ENCODE peak calls at places on chromosome 1, in five cellular contexts. One of them, this sample, is unnamed.

GRCh38 chr1:26784023-26784871 is 3.5 kb upstream of the PIGV start:
- DNase-seq in WTC11: peak
- DNase-seq in Daoy: peak
- DNase-seq in left colon: peak
- DNase-seq in cardiac fibroblast: peak
- DNase-seq in this sample: no peak

GRCh38 chr1:114262314-114262960 is 108.8 kb upstream of the SYT6 start:
- DNase-seq in WTC11: no peak
- DNase-seq in Daoy: no peak
- DNase-seq in cardiac fibroblast: no peak
- DNase-seq in left colon: no peak
- DNase-seq in this sample: no peak

GRCh38 chr1:19010503-19010902 is 54.0 kb upstream of the IFFO2 start:
- DNase-seq in WTC11: no peak
- DNase-seq in left colon: no peak
- DNase-seq in Daoy: no peak
- DNase-seq in cardiac fibroblast: no peak
- DNase-seq in this sample: no peak

GRCh38 chr1:35461966-35462651 is 95.1 kb downstream of the KIAA0319L start:
- DNase-seq in Daoy: no peak
- DNase-seq in left colon: no peak
- DNase-seq in cardiac fibroblast: no peak
- DNase-seq in WTC11: no peak
- DNase-seq in this sample: no peak

GRCh38 chr1:101945884-101946283 is 50.8 kb downstream of the OLFM3 start:
- DNase-seq in cardiac fibroblast: no peak
- DNase-seq in WTC11: no peak
- DNase-seq in Daoy: no peak
- DNase-seq in left colon: no peak
- DNase-seq in this sample: no peak

GRCh38 chr1:204288061-204288588 is 71.6 kb downstream of the PLEKHA6 start:
- DNase-seq in WTC11: peak
- DNase-seq in Daoy: peak
- DNase-seq in left colon: peak
- DNase-seq in cardiac fibroblast: peak
- DNase-seq in this sample: no peak

GRCh38 chr1:45327644-45328515 is 1.2 kb downstream of the HPDL start:
- DNase-seq in left colon: no peak
- DNase-seq in WTC11: no peak
- DNase-seq in cardiac fibroblast: no peak
- DNase-seq in Daoy: no peak
- DNase-seq in this sample: no peak

GRCh38 chr1:203754455-203754864 is 10.5 kb upstream of the LAX1 start:
- DNase-seq in left colon: no peak
- DNase-seq in cardiac fibroblast: no peak
- DNase-seq in Daoy: no peak
- DNase-seq in WTC11: no peak
- DNase-seq in this sample: no peak

GRCh38 chr1:83929184-83929583 is 69.7 kb downstream of the TTLL7 start:
- DNase-seq in Daoy: no peak
- DNase-seq in WTC11: no peak
- DNase-seq in cardiac fibroblast: peak
- DNase-seq in left colon: no peak
- DNase-seq in this sample: peak

GRCh38 chr1:118963456-118964430 is 24.4 kb downstream of the TBX15 start:
- DNase-seq in left colon: no peak
- DNase-seq in cardiac fibroblast: peak
- DNase-seq in Daoy: peak
- DNase-seq in WTC11: no peak
- DNase-seq in this sample: peak

GRCh38 chr1:221939598-221939997 is 197.7 kb upstream of the DUSP10 start:
- DNase-seq in Daoy: no peak
- DNase-seq in cardiac fibroblast: no peak
- DNase-seq in left colon: peak
- DNase-seq in WTC11: no peak
- DNase-seq in this sample: no peak

GRCh38 chr1:9111957-9112356 is 16.9 kb downstream of the GPR157 start:
- DNase-seq in WTC11: no peak
- DNase-seq in left colon: no peak
- DNase-seq in Daoy: no peak
- DNase-seq in cardiac fibroblast: no peak
- DNase-seq in this sample: no peak

GRCh38 chr1:203650012-203650836 is 23.6 kb downstream of the ATP2B4 start:
- DNase-seq in left colon: peak
- DNase-seq in WTC11: peak
- DNase-seq in cardiac fibroblast: no peak
- DNase-seq in Daoy: peak
- DNase-seq in this sample: peak

GRCh38 chr1:75765697-75766355 is 20.2 kb upstream of the RABGGTB start:
- DNase-seq in left colon: no peak
- DNase-seq in cardiac fibroblast: peak
- DNase-seq in Daoy: peak
- DNase-seq in WTC11: no peak
- DNase-seq in this sample: peak

GRCh38 chr1:153763365-153764225 is 11.6 kb upstream of the SLC27A3 start:
- DNase-seq in left colon: no peak
- DNase-seq in Daoy: no peak
- DNase-seq in WTC11: no peak
- DNase-seq in cardiac fibroblast: peak
- DNase-seq in this sample: no peak

GRCh38 chr1:113388017-113388620 is 2.2 kb upstream of the MAGI3 start:
- DNase-seq in WTC11: no peak
- DNase-seq in left colon: no peak
- DNase-seq in cardiac fibroblast: no peak
- DNase-seq in Daoy: no peak
- DNase-seq in this sample: no peak

GRCh38 chr1:208781391-208782035 is 537.3 kb upstream of the PLXNA2 start:
- DNase-seq in WTC11: peak
- DNase-seq in cardiac fibroblast: no peak
- DNase-seq in left colon: no peak
- DNase-seq in Daoy: no peak
- DNase-seq in this sample: no peak

GRCh38 chr1:204523605-204524215 is 7.5 kb downstream of the MDM4 start:
- DNase-seq in Daoy: peak
- DNase-seq in WTC11: no peak
- DNase-seq in left colon: no peak
- DNase-seq in cardiac fibroblast: peak
- DNase-seq in this sample: no peak

GRCh38 chr1:28510350-28511223 is 4.7 kb downstream of the RCC1 start:
- DNase-seq in left colon: no peak
- DNase-seq in cardiac fibroblast: peak
- DNase-seq in Daoy: peak
- DNase-seq in WTC11: no peak
- DNase-seq in this sample: no peak

GRCh38 chr1:152959801-152960451 is 10.5 kb upstream of the SPRR4 start:
- DNase-seq in cardiac fibroblast: no peak
- DNase-seq in WTC11: no peak
- DNase-seq in Daoy: no peak
- DNase-seq in left colon: no peak
- DNase-seq in this sample: no peak

GRCh38 chr1:119451158-119451557 is 36.2 kb downstream of the HSD3B2 start:
- DNase-seq in WTC11: no peak
- DNase-seq in Daoy: no peak
- DNase-seq in left colon: no peak
- DNase-seq in cardiac fibroblast: no peak
- DNase-seq in this sample: no peak

This sample was measured in GM03348.